ENCODE peak calls at places on chromosome 12, in seven cellular contexts. N is CD8-positive, alpha-beta T cell; B is fibroblast of pulmonary artery; A is lower leg skin; H is fibroblast of lung; I is WERI-Rb-1; L is upper lobe of right lung. W is an unnamed sample.

GRCh38 chr12:128644664-128645296 is 179.0 kb downstream of the SLC15A4 start:
- DNase-seq in N (peak), B (no peak), A (no peak), L (no peak), H (no peak), I (peak), W (no peak)

GRCh38 chr12:110249716-110250225 is 31.3 kb upstream of the ATP2A2 start:
- DNase-seq in I (no peak), B (no peak), L (no peak), H (no peak), A (peak), N (no peak), W (peak)

GRCh38 chr12:104454997-104455396 is 1.8 kb upstream of the CHST11 start:
- DNase-seq in A (no peak), B (peak), N (no peak), H (peak), I (no peak), L (no peak), W (peak)

GRCh38 chr12:124233041-124233836 is 61.7 kb upstream of the RFLNA start:
- DNase-seq in H (peak), A (no peak), L (no peak), N (no peak), B (peak), I (no peak), W (peak)

GRCh38 chr12:69698769-69699540 is at the start of gene BEST3:
- DNase-seq in H (no peak), N (no peak), A (no peak), I (no peak), B (no peak), L (no peak), W (no peak)

GRCh38 chr12:19994970-19995369 is 373.4 kb upstream of the PDE3A start:
- DNase-seq in H (peak), L (no peak), B (peak), A (no peak), I (no peak), N (no peak), W (no peak)

GRCh38 chr12:40016960-40017359 is 88.9 kb downstream of the SLC2A13 start:
- DNase-seq in N (no peak), A (no peak), L (no peak), B (peak), H (peak), I (no peak), W (no peak)

GRCh38 chr12:88658009-88658408 is 77.7 kb upstream of the KITLG start:
- DNase-seq in B (peak), A (no peak), H (peak), I (no peak), N (no peak), L (no peak), W (peak)

GRCh38 chr12:57619434-57620244 is 8.4 kb downstream of the ARHGEF25 start:
- DNase-seq in I (peak), N (peak), A (peak), H (no peak), L (peak), B (no peak), W (no peak)

GRCh38 chr12:132687211-132688164 is at the start of the genes POLE and PXMP2:
- DNase-seq in A (peak), L (peak), B (peak), I (peak), H (peak), N (peak), W (peak)
- TF ChIP-seq CTCF in A (no peak), L (no peak), B (no peak), I (no peak), H (no peak), N (no peak), W (no peak)

DNA sequence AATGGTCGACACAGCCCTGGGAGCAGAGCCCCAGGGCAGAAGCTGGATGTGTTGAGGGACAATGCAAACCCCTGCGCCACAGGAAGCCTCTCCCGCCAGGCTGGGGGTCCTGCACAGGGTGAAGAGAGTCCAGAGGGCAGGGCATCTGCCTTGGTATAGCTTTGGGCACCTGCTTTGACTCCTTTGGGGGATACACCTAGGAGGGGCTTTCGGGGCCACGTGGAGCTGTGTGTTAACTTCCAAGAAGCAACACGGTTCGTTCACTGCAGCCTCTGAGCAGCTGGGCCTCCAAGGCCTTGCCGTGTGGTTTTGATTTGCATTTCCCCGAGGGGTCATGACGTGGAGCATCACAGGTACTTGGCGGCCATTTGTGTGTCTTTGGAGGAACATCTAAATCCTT is 5.8 kb upstream of the PUS1 start:
- DNase-seq in A (no peak), L (no peak), N (no peak), B (no peak), H (no peak), I (no peak), W (no peak)
- H3K4me3 ChIP-seq in A (no peak), L (no peak), N (no peak), B (no peak), H (no peak), I (no peak), W (no peak)

GRCh38 chr12:6493580-6494350 is at the start of gene NCAPD2:
- DNase-seq in I (peak), A (peak), N (peak), B (peak), H (peak), L (peak), W (peak)
- TF ChIP-seq CTCF in I (no peak), A (no peak), N (no peak), B (no peak), H (peak), L (peak), W (peak)

GRCh38 chr12:96230646-96231045 is 36.5 kb downstream of the ELK3 start:
- DNase-seq in N (no peak), B (no peak), H (no peak), L (no peak), I (no peak), A (peak), W (no peak)

GRCh38 chr12:96226801-96227348 is 32.7 kb downstream of the ELK3 start:
- DNase-seq in B (no peak), N (no peak), L (no peak), A (peak), H (no peak), I (no peak), W (no peak)

GRCh38 chr12:96227365-96228106 is 33.4 kb downstream of the ELK3 start:
- DNase-seq in A (peak), L (no peak), H (no peak), I (no peak), B (no peak), N (no peak), W (no peak)

GRCh38 chr12:96226401-96226800 is 32.2 kb downstream of the ELK3 start:
- DNase-seq in H (no peak), B (no peak), A (peak), I (no peak), N (no peak), L (no peak), W (no peak)

GRCh38 chr12:96228566-96229248 is 34.5 kb downstream of the ELK3 start:
- DNase-seq in I (no peak), N (no peak), L (no peak), B (no peak), A (no peak), H (no peak), W (no peak)
- H3K4me3 ChIP-seq in I (no peak), N (no peak), L (no peak), B (no peak), A (no peak), H (no peak), W (no peak)

GRCh38 chr12:64109706-64110105 is 112.4 kb downstream of the KICS2 start:
- DNase-seq in N (no peak), A (no peak), B (no peak), H (peak), L (no peak), I (no peak), W (no peak)
- TF ChIP-seq CTCF in N (no peak), A (no peak), B (no peak), H (no peak), L (no peak), I (no peak), W (no peak)

GRCh38 chr12:119176267-119177055 is 2.3 kb upstream of the HSPB8 start:
- DNase-seq in H (peak), A (peak), B (peak), N (no peak), I (peak), L (peak), W (peak)

GRCh38 chr12:119175115-119175514 is 3.6 kb upstream of the HSPB8 start:
- DNase-seq in A (no peak), I (no peak), N (no peak), B (no peak), L (no peak), H (no peak), W (no peak)

GRCh38 chr12:119178544-119179334 is at the start of gene HSPB8:
- DNase-seq in L (peak), A (peak), N (no peak), I (peak), B (peak), H (peak), W (peak)

GRCh38 chr12:119177724-119178380 is 879 bp upstream of the HSPB8 start:
- DNase-seq in L (no peak), H (no peak), B (no peak), A (no peak), I (no peak), N (no peak), W (no peak)

DNA sequence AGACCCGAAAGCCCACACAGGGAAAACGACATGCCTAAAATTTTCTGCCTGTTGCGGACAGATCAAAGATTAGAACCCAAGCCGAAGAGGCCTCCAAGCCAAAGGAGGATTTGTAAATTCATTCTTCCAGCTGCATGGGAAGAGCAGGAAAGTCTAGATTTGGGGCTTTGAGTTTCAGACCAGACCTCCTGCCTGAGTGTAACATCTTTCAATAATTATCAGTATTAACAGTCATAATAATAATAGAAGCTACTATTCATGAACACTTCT is 1.7 kb upstream of the HSPB8 start:
- DNase-seq in B (no peak), A (no peak), N (no peak), H (no peak), I (no peak), L (no peak), W (no peak)
- H3K4me3 ChIP-seq in B (no peak), A (no peak), N (no peak), H (no peak), I (no peak), L (no peak), W (no peak)

DNA sequence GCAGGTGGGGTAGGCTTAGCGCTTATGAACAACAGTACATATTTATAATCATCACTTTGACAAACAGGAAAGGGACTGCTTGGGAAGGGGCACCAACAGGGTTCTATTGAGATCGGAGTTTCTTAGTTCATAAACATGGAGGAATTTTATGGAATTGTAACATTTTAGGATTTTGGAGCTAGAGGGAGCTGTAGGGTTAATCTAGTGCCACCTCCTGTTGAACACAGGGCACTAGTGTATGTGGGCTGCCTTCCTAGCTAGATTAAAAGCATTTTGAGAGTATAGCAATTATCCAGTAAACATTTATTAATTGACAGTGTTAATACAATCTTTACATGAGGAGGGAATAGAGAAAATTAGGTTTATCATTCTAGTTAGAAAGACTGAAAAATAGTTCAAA is 23.1 kb upstream of the TBC1D30 start:
- DNase-seq in L (no peak), I (no peak), N (no peak), B (no peak), A (no peak), H (peak), W (no peak)
- TF ChIP-seq CTCF in L (no peak), I (peak), N (no peak), B (peak), A (no peak), H (peak), W (peak)

DNA sequence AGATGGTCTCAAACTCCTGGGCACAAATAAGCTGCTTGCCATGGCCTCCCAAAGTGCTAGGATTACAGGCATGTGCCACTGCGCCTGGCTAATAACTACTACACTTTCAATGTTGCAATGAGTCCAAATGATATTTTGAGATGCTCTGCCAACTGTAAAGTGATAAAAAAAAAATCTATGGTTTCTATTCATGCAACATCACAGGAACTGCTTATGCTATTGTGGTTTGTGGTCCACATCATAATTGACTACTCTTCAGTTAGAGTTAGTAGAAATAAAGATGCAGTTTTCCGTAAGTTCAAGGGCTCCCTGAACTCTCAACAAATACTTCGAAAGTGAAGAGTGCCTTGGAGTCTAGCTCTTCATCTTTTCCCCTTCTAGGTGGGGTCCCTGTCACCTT is 239.4 kb downstream of the C12orf75 start:
- DNase-seq in L (no peak), I (no peak), H (no peak), N (no peak), B (no peak), A (no peak), W (peak)
- H3K4me3 ChIP-seq in L (no peak), I (no peak), H (no peak), N (no peak), B (no peak), A (no peak), W (no peak)

DNA sequence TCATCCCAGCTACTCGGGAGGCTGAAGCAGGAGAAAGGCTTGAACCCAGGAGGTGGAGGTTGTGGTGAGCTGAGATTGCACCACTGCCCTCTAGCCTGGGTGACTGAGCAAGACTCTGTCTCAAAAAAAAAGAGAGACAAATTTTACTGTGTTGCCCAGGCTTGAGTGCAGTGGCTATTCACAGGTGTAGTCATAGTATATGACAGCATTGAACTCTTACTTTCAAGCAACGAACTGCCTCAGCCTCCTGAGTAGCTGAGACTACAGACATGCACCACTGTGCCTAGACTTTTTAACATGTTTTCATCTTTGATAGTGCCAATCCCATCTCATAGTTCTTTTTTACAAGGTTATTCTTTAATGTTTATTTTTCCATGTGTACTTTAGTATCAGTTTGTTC is 13.7 kb downstream of the ARID2 start:
- DNase-seq in L (no peak), B (no peak), I (no peak), H (no peak), A (no peak), N (no peak), W (no peak)
- TF ChIP-seq CTCF in L (no peak), B (no peak), I (no peak), H (no peak), A (no peak), N (no peak), W (no peak)

GRCh38 chr12:26112703-26113147 is 12.1 kb downstream of the BHLHE41 start:
- DNase-seq in H (no peak), A (no peak), I (no peak), L (no peak), N (no peak), B (no peak), W (no peak)
- H3K4me3 ChIP-seq in H (no peak), A (no peak), I (no peak), L (no peak), N (no peak), B (no peak), W (no peak)